ENCODE peak calls at places on chromosomes 13 and 19, in four cellular contexts. A is activated CD4-positive, alpha-beta T cell treated with anti-CD3 and anti-CD28 coated beads for 1 hour; Q is A172; M is activated CD8-positive, alpha-beta memory T cell treated with anti-CD3 and anti-CD28 coated beads for 48 hours. F is an unnamed sample.

GRCh38 chr19:15449620-15450527 is at the start of gene WIZ:
- DNase-seq in A (peak), Q (peak), M (peak), F (peak)

GRCh38 chr19:43726736-43727592 is 11.1 kb downstream of the IRGC start:
- DNase-seq in Q (no peak), M (no peak), A (no peak), F (no peak)

GRCh38 chr13:92259523-92259922 is 861.1 kb downstream of the GPC5 start:
- DNase-seq in M (no peak), Q (no peak), A (no peak), F (no peak)

GRCh38 chr19:21335721-21336120 is 6.5 kb upstream of the ZNF708 start:
- DNase-seq in Q (no peak), M (no peak), A (no peak), F (no peak)

GRCh38 chr19:45667620-45668341 is at the start of gene GIPR:
- DNase-seq in M (no peak), A (peak), Q (peak), F (no peak)

GRCh38 chr19:39351537-39352037 is 9.4 kb downstream of the SAMD4B start:
- DNase-seq in M (no peak), Q (no peak), A (no peak), F (no peak)

GRCh38 chr19:34366670-34367423 is 1.9 kb downstream of the GPI start:
- DNase-seq in Q (peak), A (no peak), M (no peak), F (no peak)

GRCh38 chr19:16927883-16928282 is 39.1 kb downstream of the F2RL3 start:
- DNase-seq in Q (no peak), M (no peak), A (no peak), F (no peak)

GRCh38 chr13:35940734-35941133 is 190.4 kb downstream of the DCLK1 start:
- DNase-seq in M (no peak), A (no peak), Q (no peak), F (no peak)

GRCh38 chr13:90717451-90717936 is 630.0 kb upstream of the MIR17HG start:
- DNase-seq in A (no peak), M (no peak), Q (peak), F (no peak)

GRCh38 chr13:30308548-30308947 is 1.2 kb upstream of the KATNAL1 start:
- DNase-seq in M (no peak), Q (peak), A (no peak), F (no peak)

GRCh38 chr13:46288570-46289259 is 77.0 kb downstream of the LRRC63 start:
- DNase-seq in M (no peak), A (no peak), Q (peak), F (no peak)

GRCh38 chr19:28948531-28948930 is 264.4 kb downstream of the UQCRFS1 start:
- DNase-seq in M (no peak), Q (no peak), A (no peak), F (no peak)

GRCh38 chr19:2575734-2576481 is 100.0 kb downstream of the GADD45B start:
- DNase-seq in M (no peak), A (no peak), Q (no peak), F (no peak)

GRCh38 chr19:5120321-5120720 is 151.4 kb downstream of the KDM4B start:
- DNase-seq in M (no peak), Q (no peak), A (no peak), F (no peak)

F was measured in activated B cell treated with CpG ODN at 0.5 μM for 24 hours.